ENCODE peak calls at places on chromosomes 3 and 15, in seven cellular contexts. D is WTC11, P is HCT116, Z is K562, L is NB4, B is endothelial cell of umbilical vein, Y is A549. F is an unnamed sample.

GRCh38 chr15:98904466-98905048 is 103.0 kb downstream of the PGPEP1L start:
- DNase-seq in D (peak), Y (peak), B (peak), P (peak), L (peak), Z (peak), F (peak)

GRCh38 chr3:107987036-107987557 is 103.7 kb downstream of the CD47 start:
- DNase-seq in B (peak), D (no peak), P (peak), Y (peak), Z (no peak), L (peak), F (peak)

GRCh38 chr3:15645740-15646490 is 44.4 kb downstream of the BTD start:
- DNase-seq in Z (no peak), L (no peak), D (no peak), Y (peak), P (peak), B (peak), F (peak)

GRCh38 chr3:32569540-32570425 is 875 bp downstream of the DYNC1LI1 start:
- DNase-seq in L (peak), P (no peak), Y (peak), D (peak), B (peak), Z (peak), F (peak)

GRCh38 chr3:58874795-58875194 is 175.0 kb downstream of the CFAP20DC start:
- DNase-seq in P (peak), Z (no peak), L (no peak), B (no peak), D (no peak), Y (no peak), F (no peak)

GRCh38 chr15:71083349-71083748 is 31.9 kb upstream of the THSD4 start:
- DNase-seq in B (peak), L (no peak), Z (no peak), D (no peak), P (no peak), Y (no peak), F (no peak)

GRCh38 chr3:59774613-59775012 is 724.8 kb upstream of the CFAP20DC start:
- DNase-seq in D (no peak), Z (no peak), L (no peak), B (no peak), P (no peak), Y (no peak), F (no peak)

GRCh38 chr3:101720851-101721649 is 3.4 kb upstream of the CEP97 start:
- DNase-seq in B (no peak), Y (no peak), P (no peak), D (no peak), Z (no peak), L (peak), F (no peak)

GRCh38 chr15:32838338-32838737 is 120.5 kb downstream of the GREM1 start:
- DNase-seq in P (no peak), D (no peak), B (no peak), Z (no peak), L (no peak), Y (no peak), F (no peak)

GRCh38 chr15:84023636-84024035 is 211.9 kb upstream of the GOLGA6L4 start:
- DNase-seq in Y (peak), P (peak), L (peak), B (no peak), D (peak), Z (peak), F (peak)

GRCh38 chr15:96497951-96498350 is 167.5 kb downstream of the NR2F2 start:
- DNase-seq in B (no peak), P (no peak), Z (no peak), Y (no peak), D (no peak), L (no peak), F (no peak)

GRCh38 chr15:59306520-59307163 is 66.0 kb downstream of the MYO1E start:
- DNase-seq in P (no peak), Y (peak), Z (no peak), B (no peak), D (no peak), L (no peak), F (no peak)

GRCh38 chr3:129890891-129891290 is 2.6 kb downstream of the TMCC1 start:
- DNase-seq in B (no peak), Y (no peak), L (no peak), D (no peak), Z (no peak), P (no peak), F (no peak)

GRCh38 chr3:60536420-60536819 is 714.8 kb downstream of the FHIT start:
- DNase-seq in Z (no peak), P (no peak), L (no peak), B (no peak), D (no peak), Y (no peak), F (no peak)

DNA sequence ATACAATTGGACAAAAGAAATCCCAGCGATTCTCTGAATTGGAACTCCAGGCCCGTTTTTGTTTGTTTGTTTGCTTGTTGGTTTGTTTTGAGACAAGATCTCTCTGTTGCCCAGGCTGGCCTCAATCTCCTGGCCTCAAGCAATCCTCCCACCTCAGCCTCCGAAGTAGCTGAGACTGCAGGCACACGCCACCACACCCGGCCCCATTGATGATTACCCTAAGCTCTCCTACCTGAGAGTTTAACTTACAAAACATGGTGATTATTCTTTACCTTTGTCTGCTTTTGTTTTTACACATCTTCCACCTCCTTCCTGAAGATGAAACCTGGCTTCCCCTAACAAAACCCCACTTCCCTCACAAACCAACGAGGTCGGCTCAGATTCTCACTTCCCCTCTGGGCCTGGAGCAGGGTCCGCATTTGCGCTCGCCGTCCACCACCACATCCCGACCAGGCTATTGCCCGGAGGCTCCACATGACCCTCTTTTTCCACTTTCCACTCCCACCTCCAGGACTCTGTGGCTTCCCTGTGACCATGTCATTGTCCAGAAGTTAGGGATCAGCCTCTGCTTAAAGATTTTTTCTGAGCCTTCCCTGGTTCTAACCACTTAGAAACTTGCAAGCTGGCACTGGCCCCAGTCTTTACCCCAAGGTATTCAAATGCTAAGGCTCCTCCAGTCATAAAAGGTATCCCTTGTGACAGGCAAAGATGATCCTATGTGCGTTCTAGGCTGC is 14.8 kb downstream of the KLHL6 start:
- DNase-seq in D (no peak), Z (no peak), B (no peak), L (no peak), P (no peak), Y (no peak), F (no peak)
- TF ChIP-seq MAX in D (no peak), Z (no peak), B (no peak), L (no peak), P (no peak), Y (no peak), F (no peak)

GRCh38 chr3:156516951-156517350 is 38.0 kb downstream of the SSR3 start:
- DNase-seq in L (no peak), Y (no peak), D (no peak), Z (no peak), P (no peak), B (no peak), F (no peak)

GRCh38 chr3:156516284-156516683 is 38.6 kb downstream of the SSR3 start:
- DNase-seq in D (no peak), P (no peak), Z (peak), Y (no peak), B (no peak), L (no peak), F (no peak)

GRCh38 chr3:156522673-156523072 is 32.2 kb downstream of the SSR3 start:
- DNase-seq in Z (no peak), L (peak), P (no peak), B (no peak), D (no peak), Y (no peak), F (no peak)

GRCh38 chr3:156518726-156519125 is 36.2 kb downstream of the SSR3 start:
- DNase-seq in D (no peak), L (no peak), Z (no peak), P (no peak), B (no peak), Y (no peak), F (no peak)

DNA sequence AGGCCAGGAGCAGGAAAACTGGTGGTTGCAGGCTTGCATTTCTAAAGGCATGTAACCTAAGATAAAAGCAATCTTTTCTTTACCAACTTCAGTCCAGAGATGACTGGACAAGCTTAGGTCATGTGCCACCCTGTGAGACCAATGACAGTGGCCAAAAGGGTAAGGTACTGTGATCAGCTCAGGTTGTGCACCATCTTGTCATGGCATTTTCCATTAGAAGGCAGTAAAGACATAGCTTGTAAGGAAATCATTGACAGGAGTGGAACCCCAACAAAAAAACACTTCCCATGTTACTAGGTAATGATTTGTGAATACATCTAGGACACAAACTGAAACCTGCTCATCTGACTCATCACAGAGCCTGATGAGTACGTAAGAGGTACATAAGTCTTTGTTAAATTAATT is 35.2 kb downstream of the SSR3 start:
- DNase-seq in B (no peak), Y (no peak), P (no peak), L (no peak), D (no peak), Z (no peak), F (no peak)
- TF ChIP-seq MAX in B (no peak), Y (no peak), P (no peak), L (no peak), D (no peak), Z (no peak), F (no peak)

GRCh38 chr3:95271330-95271729 is 1208.5 kb downstream of the NSUN3 start:
- DNase-seq in D (no peak), Y (no peak), P (no peak), B (no peak), Z (no peak), L (no peak), F (no peak)

GRCh38 chr3:95277614-95278013 is 1214.8 kb downstream of the NSUN3 start:
- DNase-seq in Y (no peak), L (no peak), B (peak), D (no peak), Z (no peak), P (no peak), F (no peak)

DNA sequence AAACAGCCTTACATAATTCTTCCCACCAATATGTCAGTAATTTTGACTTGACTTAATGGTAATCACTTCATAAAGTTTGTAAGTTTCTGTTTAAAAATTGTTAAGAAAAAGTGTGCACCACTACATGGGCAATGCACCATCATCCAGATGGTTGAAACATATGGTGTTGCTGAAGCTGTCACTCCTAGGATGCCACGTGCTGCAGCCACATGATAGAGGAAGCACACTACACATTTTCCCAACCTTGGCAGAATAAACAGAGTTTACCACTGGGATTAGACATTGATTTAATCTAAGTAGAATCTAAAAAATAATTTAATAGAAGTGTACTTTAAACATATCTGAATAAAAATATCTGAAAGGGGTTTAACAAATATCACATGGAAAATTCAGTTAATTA is 1209.9 kb downstream of the NSUN3 start:
- DNase-seq in B (no peak), P (no peak), L (no peak), Y (no peak), Z (no peak), D (no peak), F (no peak)
- TF ChIP-seq MAX in B (no peak), P (no peak), L (peak), Y (no peak), Z (no peak), D (no peak), F (no peak)

GRCh38 chr3:194314669-194315068 is 36.5 kb downstream of the CPN2 start:
- DNase-seq in D (no peak), L (no peak), B (no peak), P (no peak), Z (no peak), Y (no peak), F (no peak)

GRCh38 chr3:194313642-194314430 is 37.3 kb downstream of the CPN2 start:
- DNase-seq in L (peak), P (no peak), D (peak), Y (no peak), Z (no peak), B (no peak), F (peak)

GRCh38 chr3:194315965-194316361 is 35.2 kb downstream of the CPN2 start:
- DNase-seq in Y (peak), B (no peak), D (no peak), L (no peak), Z (no peak), P (no peak), F (no peak)

GRCh38 chr3:194316918-194317317 is 34.2 kb downstream of the CPN2 start:
- DNase-seq in P (no peak), D (no peak), Y (no peak), L (no peak), B (no peak), Z (no peak), F (no peak)

DNA sequence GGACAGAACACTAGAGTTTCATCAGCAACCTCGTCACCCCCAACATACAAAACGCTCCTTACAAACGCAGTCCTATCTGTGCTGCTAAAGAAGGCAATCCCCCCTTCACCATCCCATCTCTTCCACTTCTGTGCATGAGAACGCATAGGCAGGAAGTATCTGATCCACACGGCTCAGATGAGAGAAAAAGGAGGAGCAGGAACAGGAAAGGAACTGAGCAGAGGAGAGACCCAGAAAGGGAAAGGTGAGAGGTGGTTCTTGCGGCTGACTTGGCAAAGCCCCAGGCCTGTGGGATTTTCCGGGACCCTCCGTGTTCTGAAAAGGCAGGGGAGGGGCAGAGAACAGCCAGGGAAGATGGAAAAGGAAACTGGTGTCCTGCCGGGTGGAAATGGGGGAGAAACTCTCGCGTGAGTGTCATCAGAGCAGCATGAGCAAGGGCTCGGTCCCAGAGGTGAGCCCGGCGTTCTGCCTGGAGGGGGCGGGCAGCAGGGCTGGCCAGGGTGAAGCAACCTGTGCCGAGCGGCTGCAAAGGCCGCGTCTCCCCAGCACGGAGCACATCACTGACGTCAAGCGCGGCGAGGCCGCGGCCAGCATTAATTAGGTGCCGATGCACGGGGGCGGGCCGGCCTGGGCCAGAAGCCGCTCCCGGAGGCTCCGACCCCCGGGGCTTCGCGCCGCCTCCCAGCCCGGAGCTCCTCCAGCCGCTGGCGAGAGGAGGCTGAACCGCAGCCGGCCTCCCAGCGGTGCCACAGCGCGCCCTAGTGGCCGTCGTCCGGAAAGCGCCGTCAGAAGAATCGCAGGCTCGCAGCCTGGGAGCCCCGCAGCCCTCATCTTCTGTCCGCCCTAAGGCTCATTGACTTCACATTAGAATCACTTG is 35.8 kb downstream of the CPN2 start:
- DNase-seq in P (peak), L (peak), Y (peak), Z (peak), B (peak), D (peak), F (peak)
- TF ChIP-seq MAX in P (no peak), L (peak), Y (peak), Z (no peak), B (peak), D (peak), F (no peak)

DNA sequence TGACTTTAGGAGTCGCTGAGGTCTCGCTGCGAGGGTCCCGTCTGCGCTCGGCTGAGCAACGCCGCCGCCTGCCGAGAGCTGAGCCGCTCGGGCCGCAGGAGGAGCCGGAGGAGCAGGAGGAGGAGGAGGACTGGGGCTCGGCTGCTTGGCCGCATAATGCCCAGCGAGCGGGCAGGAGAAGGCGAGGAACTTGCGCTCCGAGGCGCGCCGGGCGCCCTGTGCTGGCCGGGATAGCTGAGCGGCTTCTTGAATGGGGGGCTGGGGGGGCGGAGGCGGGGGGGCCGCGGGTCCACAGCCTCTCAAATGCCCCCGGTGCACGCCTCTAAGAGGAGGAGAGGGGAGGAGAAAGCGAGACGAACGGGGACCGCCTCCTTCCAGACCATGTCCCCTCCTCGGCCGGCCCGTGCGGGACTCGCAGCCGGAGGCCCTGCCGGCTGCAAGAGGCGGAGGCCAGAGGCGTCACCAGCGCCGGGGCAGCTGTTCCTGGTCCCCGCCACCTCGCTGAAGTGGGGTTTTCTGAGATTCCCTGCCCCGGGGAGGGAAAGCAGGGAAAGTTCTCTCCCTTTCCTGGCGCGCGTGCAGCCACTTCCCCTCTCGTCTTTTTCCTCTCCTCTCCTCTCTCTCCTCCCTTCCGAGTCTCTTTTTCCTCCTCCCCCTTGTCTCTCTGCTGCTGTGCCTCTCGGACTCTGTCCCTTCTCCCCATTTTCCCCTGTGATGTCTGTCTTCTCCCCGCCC is at the start of gene ADAMTS9:
- DNase-seq in L (no peak), P (no peak), Y (peak), B (peak), Z (no peak), D (peak), F (peak)
- TF ChIP-seq MAX in L (no peak), P (no peak), Y (no peak), B (no peak), Z (no peak), D (no peak), F (no peak)

GRCh38 chr3:139308156-139309017 is 35.4 kb upstream of the MRPS22 start:
- DNase-seq in D (no peak), Z (no peak), B (no peak), P (no peak), L (no peak), Y (peak), F (no peak)
- TF ChIP-seq MAX in D (no peak), Z (no peak), B (no peak), P (no peak), L (no peak), Y (no peak), F (no peak)

F was measured in SK-N-SH.